ENCODE peak calls at places on chromosomes 5 and 9, in eight cellular contexts. T, H, D, Y, N, L, J and P are unnamed samples.

GRCh38 chr5:174423538-174423937 is 300.8 kb upstream of the MSX2 start:
- DNase-seq in T (no peak), H (no peak), D (no peak), Y (no peak), N (no peak), L (no peak), J (no peak), P (no peak)

GRCh38 chr9:33453999-33454660 is 6.7 kb upstream of the AQP3 start:
- DNase-seq in T (no peak), H (no peak), D (no peak), Y (no peak), N (no peak), L (peak; percentile 37), J (no peak), P (no peak)

GRCh38 chr9:110152704-110153374 is 55.1 kb downstream of the C9orf152 start:
- DNase-seq in T (peak; percentile 72), H (no peak), D (peak; percentile 72), Y (no peak), N (peak; percentile 27), L (no peak), J (peak; percentile 56), P (peak; percentile 65)

GRCh38 chr5:82349651-82350050 is 71.5 kb upstream of the RPS23 start:
- DNase-seq in T (peak; percentile 33), H (no peak), D (peak; percentile 36), Y (no peak), N (no peak), L (no peak), J (peak; percentile 38), P (peak; percentile 13)

GRCh38 chr9:73775757-73776156 is 624.1 kb downstream of the ANXA1 start:
- DNase-seq in T (no peak), H (no peak), D (no peak), Y (no peak), N (no peak), L (no peak), J (no peak), P (no peak)

GRCh38 chr5:172280937-172281336 is 2.6 kb downstream of the UBTD2 start:
- DNase-seq in T (no peak), H (peak; percentile 93), D (peak; percentile 72), Y (no peak), N (no peak), L (no peak), J (peak; percentile 87), P (no peak)

GRCh38 chr5:159257629-159258283 is 5.3 kb upstream of the UBLCP1 start:
- DNase-seq in T (no peak), H (no peak), D (no peak), Y (no peak), N (no peak), L (no peak), J (no peak), P (no peak)

GRCh38 chr5:164289526-164289925 is 784.1 kb downstream of the MAT2B start:
- DNase-seq in T (no peak), H (no peak), D (no peak), Y (no peak), N (no peak), L (no peak), J (no peak), P (no peak)

GRCh38 chr5:149177911-149178565 is 36.7 kb downstream of the ABLIM3 start:
- DNase-seq in T (peak; percentile 53), H (no peak), D (no peak), Y (no peak), N (no peak), L (no peak), J (no peak), P (peak; percentile 33)

GRCh38 chr5:159017787-159018186 is 81.9 kb downstream of the EBF1 start:
- DNase-seq in T (peak; percentile 77), H (no peak), D (peak; percentile 88), Y (peak; percentile 81), N (no peak), L (no peak), J (peak; percentile 78), P (peak; percentile 47)

GRCh38 chr9:136784997-136785361 is 6.2 kb upstream of the TMEM141 start:
- DNase-seq in T (no peak), H (no peak), D (no peak), Y (no peak), N (no peak), L (no peak), J (no peak), P (peak; percentile 61)

GRCh38 chr5:74130141-74130897 is 504.3 kb downstream of the ARHGEF28 start:
- DNase-seq in T (no peak), H (no peak), D (no peak), Y (no peak), N (no peak), L (no peak), J (no peak), P (no peak)

GRCh38 chr5:157603333-157604190 is 28.0 kb upstream of the ADAM19 start:
- DNase-seq in T (peak; percentile 69), H (peak; percentile 11), D (peak; percentile 94), Y (no peak), N (peak; percentile 90), L (no peak), J (peak; percentile 96), P (peak; percentile 87)

GRCh38 chr9:100098241-100098886 is 436 bp downstream of the ERP44 start:
- DNase-seq in T (peak; percentile 92), H (no peak), D (peak; percentile 68), Y (no peak), N (peak; percentile 65), L (peak; percentile 77), J (peak; percentile 82), P (peak; percentile 85)

GRCh38 chr5:153863941-153864340 is 174.8 kb downstream of the FAM114A2 start:
- DNase-seq in T (no peak), H (no peak), D (no peak), Y (no peak), N (no peak), L (no peak), J (no peak), P (no peak)

GRCh38 chr5:82549263-82549662 is 271.1 kb upstream of the RPS23 start:
- DNase-seq in T (peak; percentile 4), H (no peak), D (no peak), Y (no peak), N (no peak), L (no peak), J (peak; percentile 47), P (no peak)

GRCh38 chr9:136847827-136848392 is 1.3 kb upstream of the PHPT1 start:
- DNase-seq in T (peak; percentile 87), H (peak; percentile 46), D (peak; percentile 87), Y (no peak), N (peak; percentile 67), L (peak; percentile 96), J (peak; percentile 46), P (peak; percentile 86)

GRCh38 chr5:132747693-132748440 is 641 bp downstream of the CCNI2 start:
- DNase-seq in T (no peak), H (no peak), D (no peak), Y (no peak), N (no peak), L (peak; percentile 70), J (no peak), P (no peak)

GRCh38 chr5:154765396-154765925 is 10.3 kb downstream of the LARP1 start:
- DNase-seq in T (no peak), H (no peak), D (no peak), Y (no peak), N (no peak), L (no peak), J (no peak), P (no peak)

GRCh38 chr9:114176601-114177295 is 21.4 kb downstream of the COL27A1 start:
- DNase-seq in T (no peak), H (no peak), D (peak; percentile 16), Y (no peak), N (no peak), L (no peak), J (no peak), P (no peak)

GRCh38 chr9:124412228-124412575 is 3.0 kb downstream of the PSMB7 start:
- DNase-seq in T (no peak), H (no peak), D (no peak), Y (no peak), N (no peak), L (no peak), J (peak; percentile 63), P (no peak)

GRCh38 chr5:6003040-6003825 is 375.1 kb downstream of the MED10 start:
- DNase-seq in T (no peak), H (no peak), D (no peak), Y (no peak), N (no peak), L (no peak), J (peak; percentile 14), P (no peak)

GRCh38 chr9:81224166-81224858 is 465.0 kb downstream of the TLE1 start:
- DNase-seq in T (no peak), H (no peak), D (no peak), Y (no peak), N (no peak), L (no peak), J (no peak), P (no peak)

GRCh38 chr5:106523842-106524241 is 1146.9 kb downstream of the EFNA5 start:
- DNase-seq in T (no peak), H (no peak), D (no peak), Y (no peak), N (no peak), L (no peak), J (no peak), P (no peak)

GRCh38 chr9:134390537-134390936 is 64.3 kb downstream of the RXRA start:
- DNase-seq in T (no peak), H (no peak), D (no peak), Y (no peak), N (no peak), L (no peak), J (no peak), P (no peak)

GRCh38 chr9:109311731-109312130 is 9.1 kb downstream of the EPB41L4B start:
- DNase-seq in T (no peak), H (no peak), D (no peak), Y (no peak), N (no peak), L (no peak), J (no peak), P (peak; percentile 25)

GRCh38 chr5:4868140-4868735 is 271.9 kb upstream of the ADAMTS16 start:
- DNase-seq in T (peak; percentile 31), H (no peak), D (peak; percentile 49), Y (no peak), N (peak; percentile 37), L (no peak), J (peak; percentile 58), P (peak; percentile 66)